ENCODE peak calls at places on chromosomes 1 and 21, in nine cellular contexts. V is GM23338, Q is cardiac fibroblast, F is fibroblast of pulmonary artery, A is lung, Z is kidney epithelial cell, Y is ovary, P is spleen, S is fibroblast of mammary gland. T is an unnamed sample.

GRCh38 chr1:248841702-248842395 is 3.8 kb downstream of the ZNF672 start:
- DNase-seq in V (peak), Q (peak), F (peak), A (no peak), Z (no peak), Y (no peak), P (peak), S (peak), T (peak)

GRCh38 chr1:44512313-44512885 is 107.3 kb downstream of the RNF220 start:
- DNase-seq in V (no peak), Q (no peak), F (no peak), A (no peak), Z (no peak), Y (no peak), P (no peak), S (no peak), T (no peak)

GRCh38 chr1:97654866-97655265 is 266.0 kb downstream of the DPYD start:
- DNase-seq in V (no peak), Q (peak), F (no peak), A (no peak), Z (no peak), Y (no peak), P (no peak), S (peak), T (no peak)

GRCh38 chr1:20108724-20109123 is 10.6 kb downstream of the PLA2G2D start:
- DNase-seq in V (no peak), Q (no peak), F (no peak), A (no peak), Z (no peak), Y (peak), P (no peak), S (no peak), T (no peak)

GRCh38 chr1:111719561-111720239 is 19.5 kb downstream of the INKA2 start:
- DNase-seq in V (no peak), Q (peak), F (peak), A (no peak), Z (no peak), Y (no peak), P (no peak), S (no peak), T (no peak)

GRCh38 chr1:243470492-243470891 is 214.7 kb downstream of the SDCCAG8 start:
- DNase-seq in V (peak), Q (no peak), F (no peak), A (no peak), Z (no peak), Y (no peak), P (no peak), S (no peak), T (no peak)

GRCh38 chr1:174206148-174206826 is 47.0 kb downstream of the RABGAP1L start:
- DNase-seq in V (no peak), Q (peak), F (peak), A (no peak), Z (no peak), Y (no peak), P (no peak), S (peak), T (no peak)

GRCh38 chr1:246566808-246567154 is 525 bp downstream of the CNST start:
- DNase-seq in V (no peak), Q (no peak), F (peak), A (no peak), Z (no peak), Y (no peak), P (no peak), S (peak), T (no peak)

GRCh38 chr21:30839304-30839703 is 9.7 kb upstream of the KRTAP7-1 start:
- DNase-seq in V (peak), Q (peak), F (peak), A (no peak), Z (no peak), Y (no peak), P (no peak), S (peak), T (no peak)

GRCh38 chr1:24557711-24558121 is 1.8 kb downstream of the NCMAP start:
- DNase-seq in V (no peak), Q (no peak), F (no peak), A (no peak), Z (no peak), Y (no peak), P (peak), S (no peak), T (no peak)

GRCh38 chr1:214694769-214695168 is 91.8 kb downstream of the CENPF start:
- DNase-seq in V (no peak), Q (no peak), F (no peak), A (no peak), Z (no peak), Y (no peak), P (no peak), S (no peak), T (no peak)

GRCh38 chr1:84146375-84147032 is 2.4 kb downstream of the PRKACB start:
- DNase-seq in V (no peak), Q (peak), F (peak), A (no peak), Z (peak), Y (no peak), P (no peak), S (peak), T (peak)
- H3K4me3 ChIP-seq in V (no peak), Q (no peak), F (no peak), A (no peak), Z (no peak), Y (no peak), P (peak), S (no peak), T (no peak)

GRCh38 chr1:101338714-101339430 is 102.1 kb downstream of the S1PR1 start:
- DNase-seq in V (no peak), Q (peak), F (peak), A (no peak), Z (no peak), Y (no peak), P (no peak), S (peak), T (peak)

GRCh38 chr1:101346419-101346818 is 109.6 kb downstream of the S1PR1 start:
- DNase-seq in V (no peak), Q (no peak), F (no peak), A (no peak), Z (no peak), Y (no peak), P (no peak), S (no peak), T (no peak)

DNA sequence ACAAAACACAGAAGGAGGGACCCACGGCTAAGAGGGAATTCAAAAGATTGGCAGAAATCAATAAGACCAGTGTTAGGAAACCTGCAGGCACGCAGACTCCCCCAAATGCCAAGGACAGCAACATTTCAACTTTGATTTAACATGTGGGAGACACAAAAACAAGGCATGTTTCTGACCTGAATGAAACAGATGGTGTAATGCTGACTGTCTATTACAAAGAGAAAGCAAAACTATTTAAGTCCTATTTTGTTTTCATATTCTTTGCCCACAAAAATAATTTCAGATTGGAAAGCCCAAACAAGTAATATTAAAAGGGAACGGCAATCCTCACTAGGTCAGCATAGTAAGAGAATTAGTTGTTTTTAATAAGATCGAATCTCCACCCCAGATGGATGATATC is 107.9 kb downstream of the S1PR1 start:
- DNase-seq in V (no peak), Q (no peak), F (no peak), A (no peak), Z (no peak), Y (no peak), P (no peak), S (no peak), T (no peak)
- H3K4me3 ChIP-seq in V (no peak), Q (no peak), F (no peak), A (no peak), Z (no peak), Y (no peak), P (no peak), S (no peak), T (no peak)

GRCh38 chr21:36211660-36212512 is 55.3 kb downstream of the DOP1B start:
- DNase-seq in V (no peak), Q (peak), F (peak), A (no peak), Z (peak), Y (no peak), P (peak), S (peak), T (peak)

GRCh38 chr21:36208326-36209013 is 51.8 kb downstream of the DOP1B start:
- DNase-seq in V (no peak), Q (no peak), F (no peak), A (no peak), Z (no peak), Y (no peak), P (no peak), S (no peak), T (no peak)

GRCh38 chr21:36207577-36208320 is 51.1 kb downstream of the DOP1B start:
- DNase-seq in V (no peak), Q (peak), F (peak), A (no peak), Z (no peak), Y (no peak), P (no peak), S (peak), T (peak)

GRCh38 chr21:36210779-36211659 is 54.4 kb downstream of the DOP1B start:
- DNase-seq in V (peak), Q (no peak), F (no peak), A (no peak), Z (no peak), Y (no peak), P (peak), S (no peak), T (no peak)

GRCh38 chr21:36209626-36210171 is 53.1 kb downstream of the DOP1B start:
- DNase-seq in V (peak), Q (peak), F (peak), A (peak), Z (no peak), Y (no peak), P (no peak), S (peak), T (peak)
- H3K4me3 ChIP-seq in V (no peak), Q (no peak), F (no peak), A (no peak), Z (no peak), Y (no peak), P (no peak), S (no peak), T (no peak)

DNA sequence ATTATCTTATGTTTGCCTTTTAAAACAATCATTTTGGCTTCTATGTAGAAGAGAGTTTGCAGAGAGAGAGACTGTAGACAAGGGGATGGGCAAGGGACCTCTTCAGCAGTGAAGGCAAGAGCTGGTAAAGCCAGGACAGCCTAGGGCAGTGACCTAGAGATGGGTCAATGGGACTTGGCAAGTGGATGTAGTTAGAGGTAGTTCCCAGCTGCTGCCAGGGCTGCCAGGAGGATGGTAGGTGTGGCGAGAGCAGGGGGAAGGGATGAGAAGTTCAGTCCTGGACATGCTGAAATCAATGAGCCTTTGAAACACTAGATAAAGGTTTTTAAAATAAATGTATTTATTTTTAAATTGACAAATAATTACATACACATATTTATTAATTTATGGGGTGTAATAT is 6.4 kb upstream of the SPRR5 start:
- DNase-seq in V (no peak), Q (no peak), F (no peak), A (no peak), Z (no peak), Y (no peak), P (no peak), S (no peak), T (no peak)
- H3K4me3 ChIP-seq in V (no peak), Q (no peak), F (no peak), A (no peak), Z (no peak), Y (no peak), P (no peak), S (no peak), T (no peak)

DNA sequence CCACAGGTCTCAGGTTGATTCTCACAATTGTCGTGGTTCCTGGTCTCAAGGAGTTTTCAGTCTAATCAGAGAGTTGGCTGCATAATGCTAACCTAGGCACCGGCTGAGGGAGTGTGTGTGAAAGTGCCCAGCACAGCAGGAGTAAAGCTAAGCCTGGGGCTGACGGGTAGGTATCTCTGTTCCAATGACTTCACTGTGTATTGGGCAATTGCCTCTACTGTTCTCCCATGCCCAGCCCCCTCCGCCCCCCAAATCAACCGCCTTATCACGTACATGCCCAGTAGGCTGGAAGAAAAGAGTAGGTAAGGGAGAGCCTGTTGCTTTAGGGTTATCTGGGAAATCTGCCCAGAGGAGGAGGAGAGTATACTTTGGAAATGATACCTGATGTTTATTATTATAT is 54.7 kb downstream of the MRPS6 start:
- DNase-seq in V (no peak), Q (no peak), F (no peak), A (no peak), Z (no peak), Y (no peak), P (no peak), S (no peak), T (peak)
- H3K4me3 ChIP-seq in V (no peak), Q (no peak), F (no peak), A (no peak), Z (no peak), Y (no peak), P (no peak), S (no peak), T (no peak)

T was measured in fibroblast of the aortic adventitia.